ENCODE peak calls at places on chromosomes 4 and X, in six cellular contexts. V, T, R, E, B and I are unnamed samples.

GRCh38 chr4:76904646-76905190 is 6.8 kb upstream of the SOWAHB start:
- DNase-seq in V (no peak), T (no peak), R (no peak), E (no peak), B (no peak), I (no peak)

GRCh38 chr4:145279122-145279960 is 99.0 kb upstream of the OTUD4 start:
- DNase-seq in V (peak), T (peak), R (peak), E (no peak), B (peak), I (peak)

GRCh38 chr4:175273995-175274753 is 356.0 kb downstream of the ADAM29 start:
- DNase-seq in V (peak), T (peak), R (peak), E (no peak), B (no peak), I (peak)

GRCh38 chrX:40006025-40007017 is 91.4 kb downstream of the BCOR start:
- DNase-seq in V (no peak), T (peak), R (no peak), E (no peak), B (peak), I (no peak)

GRCh38 chrX:144334577-144334976 is 450.7 kb downstream of the UBE2NL start:
- DNase-seq in V (no peak), T (no peak), R (no peak), E (no peak), B (no peak), I (no peak)

GRCh38 chr4:27414867-27415266 is 554.2 kb downstream of the STIM2 start:
- DNase-seq in V (no peak), T (no peak), R (no peak), E (no peak), B (no peak), I (no peak)

GRCh38 chr4:132504438-132504837 is 644.7 kb upstream of the PCDH10 start:
- DNase-seq in V (no peak), T (no peak), R (peak), E (no peak), B (no peak), I (no peak)

GRCh38 chr4:152935138-152935537 is 985 bp upstream of the FHDC1 start:
- DNase-seq in V (no peak), T (no peak), R (no peak), E (peak), B (no peak), I (no peak)

GRCh38 chr4:152102184-152103000 is 341.6 kb upstream of the GATB start:
- DNase-seq in V (peak), T (no peak), R (peak), E (no peak), B (no peak), I (peak)

GRCh38 chrX:25131055-25131454 is 115.3 kb upstream of the ARX start:
- DNase-seq in V (no peak), T (no peak), R (no peak), E (no peak), B (no peak), I (peak)

GRCh38 chrX:39829965-39830364 is 267.8 kb downstream of the BCOR start:
- DNase-seq in V (no peak), T (no peak), R (no peak), E (no peak), B (no peak), I (no peak)

GRCh38 chrX:102651968-102652744 is 873 bp downstream of the GPRASP1 start:
- DNase-seq in V (peak), T (peak), R (peak), E (no peak), B (peak), I (peak)

GRCh38 chr4:126396703-126397102 is 1081.9 kb downstream of the FAT4 start:
- DNase-seq in V (no peak), T (no peak), R (no peak), E (no peak), B (no peak), I (no peak)

GRCh38 chr4:40916880-40917279 is 167.1 kb downstream of the NSUN7 start:
- DNase-seq in V (peak), T (peak), R (no peak), E (peak), B (peak), I (peak)
- TF ChIP-seq CTCF in V (peak), T (peak), R (peak), E (peak), B (peak), I (peak)

GRCh38 chr4:156583265-156583664 is 388.3 kb downstream of the PDGFC start:
- DNase-seq in V (no peak), T (no peak), R (no peak), E (no peak), B (no peak), I (no peak)

GRCh38 chr4:156578713-156579112 is 392.9 kb downstream of the PDGFC start:
- DNase-seq in V (no peak), T (no peak), R (no peak), E (no peak), B (no peak), I (no peak)

GRCh38 chr4:156584100-156584499 is 387.5 kb downstream of the PDGFC start:
- DNase-seq in V (no peak), T (peak), R (no peak), E (no peak), B (no peak), I (no peak)

GRCh38 chr4:156581282-156581681 is 390.3 kb downstream of the PDGFC start:
- DNase-seq in V (no peak), T (no peak), R (no peak), E (no peak), B (no peak), I (no peak)

DNA sequence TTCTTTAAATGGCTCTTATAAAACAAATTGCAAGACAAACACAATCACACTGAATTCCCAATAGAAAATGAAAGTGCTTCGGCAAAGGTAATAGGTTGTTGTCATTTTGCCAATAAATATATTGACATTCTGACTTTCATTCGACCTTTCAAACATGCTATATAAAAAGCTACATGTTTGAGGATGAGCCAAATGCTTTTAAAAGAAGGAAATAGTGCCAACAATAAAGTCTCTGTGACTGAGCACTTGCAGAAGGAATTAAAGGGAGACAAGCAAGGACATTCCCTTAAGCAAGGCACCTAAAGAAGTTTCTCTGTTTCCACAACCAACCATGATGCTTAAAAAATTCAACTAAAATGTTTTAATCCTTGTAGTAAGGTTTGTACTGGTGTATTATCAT is 389.9 kb downstream of the PDGFC start:
- DNase-seq in V (no peak), T (no peak), R (peak), E (no peak), B (no peak), I (no peak)
- H3K4me3 ChIP-seq in V (no peak), T (no peak), R (no peak), E (no peak), B (no peak), I (no peak)

DNA sequence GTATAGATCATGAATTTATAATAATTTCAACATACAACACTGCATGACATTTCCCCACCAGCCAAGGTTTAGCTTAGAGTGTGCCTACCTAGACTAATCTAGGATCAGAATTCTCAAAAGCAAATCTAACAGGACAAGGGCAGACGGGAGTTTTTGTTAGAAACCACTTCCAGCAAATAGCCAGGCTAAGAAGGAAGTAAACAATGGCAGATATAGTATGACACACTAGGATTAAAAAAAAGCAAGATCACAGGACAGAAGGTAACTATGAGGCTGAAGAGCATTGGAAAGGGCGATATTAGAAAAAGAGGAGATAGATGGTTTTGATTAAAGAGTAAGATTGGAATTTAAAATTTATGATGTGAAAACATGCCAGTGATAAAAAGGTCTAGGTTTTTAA is 124.8 kb downstream of the LRBA start:
- DNase-seq in V (no peak), T (no peak), R (no peak), E (no peak), B (no peak), I (no peak)
- TF ChIP-seq CTCF in V (no peak), T (no peak), R (no peak), E (no peak), B (no peak), I (no peak)

DNA sequence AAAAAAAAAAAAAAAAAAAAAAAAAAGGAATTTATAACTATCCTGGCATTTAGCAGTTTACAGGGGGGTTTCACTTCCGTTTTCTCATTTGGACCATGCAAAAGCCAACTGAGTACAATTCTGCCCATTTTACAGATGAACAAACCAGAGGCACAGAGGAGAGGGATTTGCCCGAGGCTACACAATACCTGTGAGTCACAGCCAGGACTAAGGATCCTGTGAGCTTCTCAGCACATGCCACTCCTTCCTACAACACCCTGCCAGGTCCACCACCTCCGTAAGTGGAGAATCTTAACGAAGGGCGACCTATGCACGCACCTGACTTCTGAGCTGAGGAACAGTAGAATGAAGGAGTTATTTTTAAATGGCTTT is 75.4 kb upstream of the USP9X start:
- DNase-seq in V (no peak), T (no peak), R (no peak), E (peak), B (no peak), I (no peak)
- H3K4me3 ChIP-seq in V (peak), T (no peak), R (no peak), E (no peak), B (peak), I (peak)

DNA sequence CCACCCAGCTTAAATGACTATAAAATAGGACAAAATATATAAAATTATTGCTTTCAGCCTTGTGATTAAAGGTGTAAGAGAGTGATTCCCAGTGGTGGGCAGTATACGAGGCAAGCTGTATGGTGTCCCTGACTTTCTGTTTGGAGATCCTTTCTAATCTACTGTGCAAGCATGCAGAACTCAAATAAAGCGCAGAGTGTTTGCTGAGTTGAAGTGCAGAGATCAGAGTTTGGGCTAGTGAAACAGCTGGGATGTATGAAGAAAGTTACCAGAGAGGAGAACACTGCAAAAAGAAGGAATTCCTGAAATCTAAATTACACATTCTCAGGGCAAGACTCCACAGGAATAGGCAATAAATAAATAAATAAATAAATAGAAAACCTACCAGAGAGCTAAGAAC is 218.5 kb upstream of the TLL1 start:
- DNase-seq in V (no peak), T (no peak), R (no peak), E (no peak), B (no peak), I (no peak)
- TF ChIP-seq CTCF in V (no peak), T (no peak), R (no peak), E (no peak), B (no peak), I (no peak)

GRCh38 chr4:87840149-87840548 is 7.4 kb downstream of the MEPE start:
- DNase-seq in V (no peak), T (no peak), R (no peak), E (no peak), B (no peak), I (no peak)

GRCh38 chr4:87848622-87849351 is 16.0 kb downstream of the MEPE start:
- DNase-seq in V (peak), T (peak), R (peak), E (peak), B (peak), I (peak)

GRCh38 chr4:87843936-87844335 is 11.2 kb downstream of the MEPE start:
- DNase-seq in V (peak), T (peak), R (peak), E (no peak), B (peak), I (peak)

GRCh38 chr4:87839309-87839946 is 6.7 kb downstream of the MEPE start:
- DNase-seq in V (peak), T (peak), R (peak), E (peak), B (peak), I (peak)

GRCh38 chr4:87844476-87844875 is 11.7 kb downstream of the MEPE start:
- DNase-seq in V (no peak), T (peak), R (peak), E (no peak), B (no peak), I (peak)
- H3K4me3 ChIP-seq in V (no peak), T (no peak), R (no peak), E (no peak), B (no peak), I (no peak)

GRCh38 chrX:139495324-139495723 is 35.2 kb upstream of the F9 start:
- DNase-seq in V (no peak), T (no peak), R (no peak), E (no peak), B (no peak), I (no peak)
- TF ChIP-seq CTCF in V (no peak), T (no peak), R (no peak), E (no peak), B (no peak), I (no peak)